ENCODE peak calls at places on chromosomes 1 and 21, in eight cellular contexts. One of them, this sample, is unnamed.

GRCh38 chr1:34925730-34926129 is 3.7 kb downstream of the DLGAP3 start:
- DNase-seq in GM23248: no peak
- DNase-seq in AG04450: no peak
- DNase-seq in NCI-H1105 treated with DMSO at 0.1 percent for 48 hours: no peak
- DNase-seq in fibroblast of the aortic adventitia: no peak
- DNase-seq in BJ: no peak
- DNase-seq in SHP77: no peak
- DNase-seq in NCI-H1694: no peak
- DNase-seq in this sample: no peak

GRCh38 chr1:203698144-203698543 is 66.8 kb upstream of the LAX1 start:
- DNase-seq in GM23248: no peak
- DNase-seq in AG04450: no peak
- DNase-seq in NCI-H1105 treated with DMSO at 0.1 percent for 48 hours: no peak
- DNase-seq in fibroblast of the aortic adventitia: no peak
- DNase-seq in BJ: no peak
- DNase-seq in SHP77: no peak
- DNase-seq in NCI-H1694: no peak
- DNase-seq in this sample: no peak

GRCh38 chr1:236561976-236562375 is 38.2 kb downstream of the LGALS8 start:
- DNase-seq in GM23248: no peak
- DNase-seq in AG04450: no peak
- DNase-seq in NCI-H1105 treated with DMSO at 0.1 percent for 48 hours: no peak
- DNase-seq in fibroblast of the aortic adventitia: no peak
- DNase-seq in BJ: no peak
- DNase-seq in SHP77: no peak
- DNase-seq in NCI-H1694: no peak
- DNase-seq in this sample: no peak

GRCh38 chr1:183432548-183432875 is 14.3 kb upstream of the NMNAT2 start:
- DNase-seq in GM23248: peak; percentile 7
- DNase-seq in AG04450: no peak
- DNase-seq in NCI-H1105 treated with DMSO at 0.1 percent for 48 hours: no peak
- DNase-seq in fibroblast of the aortic adventitia: no peak
- DNase-seq in BJ: no peak
- DNase-seq in SHP77: no peak
- DNase-seq in NCI-H1694: no peak
- DNase-seq in this sample: no peak

GRCh38 chr1:36008546-36009197 is 75.2 kb upstream of the TEKT2 start:
- DNase-seq in GM23248: peak; percentile 9
- DNase-seq in AG04450: peak; percentile 18
- DNase-seq in NCI-H1105 treated with DMSO at 0.1 percent for 48 hours: no peak
- DNase-seq in fibroblast of the aortic adventitia: peak; percentile 70
- DNase-seq in BJ: peak; percentile 15
- DNase-seq in SHP77: no peak
- DNase-seq in NCI-H1694: no peak
- DNase-seq in this sample: no peak

GRCh38 chr1:235063068-235063765 is 65.4 kb downstream of the TOMM20 start:
- DNase-seq in GM23248: no peak
- DNase-seq in AG04450: no peak
- DNase-seq in NCI-H1105 treated with DMSO at 0.1 percent for 48 hours: no peak
- DNase-seq in fibroblast of the aortic adventitia: no peak
- DNase-seq in BJ: no peak
- DNase-seq in SHP77: no peak
- DNase-seq in NCI-H1694: no peak
- DNase-seq in this sample: no peak

GRCh38 chr1:221206076-221206475 is 326.8 kb downstream of the HLX start:
- DNase-seq in GM23248: peak; percentile 23
- DNase-seq in AG04450: no peak
- DNase-seq in NCI-H1105 treated with DMSO at 0.1 percent for 48 hours: no peak
- DNase-seq in fibroblast of the aortic adventitia: peak; percentile 54
- DNase-seq in BJ: no peak
- DNase-seq in SHP77: no peak
- DNase-seq in NCI-H1694: no peak
- DNase-seq in this sample: no peak

GRCh38 chr1:90986954-90987353 is 34.9 kb downstream of the ZNF644 start:
- DNase-seq in GM23248: no peak
- DNase-seq in AG04450: no peak
- DNase-seq in NCI-H1105 treated with DMSO at 0.1 percent for 48 hours: no peak
- DNase-seq in fibroblast of the aortic adventitia: no peak
- DNase-seq in BJ: no peak
- DNase-seq in SHP77: no peak
- DNase-seq in NCI-H1694: no peak
- DNase-seq in this sample: no peak

GRCh38 chr21:43467785-43468184 is 40.9 kb upstream of the SIK1 start:
- DNase-seq in GM23248: no peak
- DNase-seq in AG04450: no peak
- DNase-seq in NCI-H1105 treated with DMSO at 0.1 percent for 48 hours: no peak
- DNase-seq in fibroblast of the aortic adventitia: no peak
- DNase-seq in BJ: no peak
- DNase-seq in SHP77: no peak
- DNase-seq in NCI-H1694: no peak
- DNase-seq in this sample: no peak

GRCh38 chr21:20207335-20207734 is 790.9 kb upstream of the NCAM2 start:
- DNase-seq in GM23248: no peak
- DNase-seq in AG04450: no peak
- DNase-seq in NCI-H1105 treated with DMSO at 0.1 percent for 48 hours: no peak
- DNase-seq in fibroblast of the aortic adventitia: no peak
- DNase-seq in BJ: no peak
- DNase-seq in SHP77: no peak
- DNase-seq in NCI-H1694: no peak
- DNase-seq in this sample: no peak